ENCODE peak calls at places on chromosomes 6 and 20, in four cellular contexts. T, F, S and P are unnamed samples.

GRCh38 chr6:54244430-54244829 is 63.8 kb upstream of the TINAG start:
- DNase-seq in F (no peak), S (no peak), T (peak), P (peak)

GRCh38 chr6:169869301-169869700 is 117.9 kb downstream of the ERMARD start:
- DNase-seq in S (no peak), T (no peak), F (no peak), P (no peak)

GRCh38 chr20:15077733-15078132 is 740.3 kb upstream of the FLRT3 start:
- DNase-seq in S (no peak), T (peak), F (no peak), P (no peak)

GRCh38 chr6:17389274-17389847 is 4.0 kb upstream of the CAP2 start:
- DNase-seq in S (no peak), T (no peak), F (no peak), P (no peak)

GRCh38 chr20:58818585-58819285 is 32.0 kb downstream of the GNAS-AS1 start:
- DNase-seq in F (no peak), S (peak), T (no peak), P (peak)

GRCh38 chr6:96626749-96627353 is 63.9 kb downstream of the FHL5 start:
- DNase-seq in F (no peak), T (peak), S (peak), P (peak)

GRCh38 chr20:23258747-23259121 is 91.9 kb upstream of the NXT1 start:
- DNase-seq in S (no peak), T (no peak), F (no peak), P (no peak)

GRCh38 chr6:36920546-36920945 is 34.0 kb upstream of the PI16 start:
- DNase-seq in S (no peak), F (no peak), T (no peak), P (peak)

GRCh38 chr6:27651371-27651732 is 178.4 kb upstream of the ZNF184 start:
- DNase-seq in S (no peak), F (no peak), T (peak), P (no peak)

GRCh38 chr6:34243901-34244884 is 4.6 kb downstream of the SMIM29 start:
- DNase-seq in S (peak), F (peak), T (peak), P (peak)

GRCh38 chr6:44842616-44843015 is 455.1 kb downstream of the CDC5L start:
- DNase-seq in F (no peak), T (no peak), S (no peak), P (no peak)

GRCh38 chr6:114796576-114796975 is 453.8 kb upstream of the HS3ST5 start:
- DNase-seq in T (no peak), S (no peak), F (no peak), P (no peak)

GRCh38 chr20:44979090-44979621 is 12.8 kb downstream of the STK4 start:
- DNase-seq in F (no peak), S (no peak), T (no peak), P (peak)

GRCh38 chr6:70312165-70312564 is 9.3 kb upstream of the COL9A1 start:
- DNase-seq in S (peak), T (peak), F (no peak), P (peak)

GRCh38 chr20:1427457-1428054 is 34.7 kb upstream of the FKBP1A start:
- DNase-seq in T (peak), S (no peak), F (no peak), P (peak)

GRCh38 chr20:24646331-24646730 is 176.9 kb downstream of the SYNDIG1 start:
- DNase-seq in S (no peak), T (no peak), F (no peak), P (no peak)

GRCh38 chr20:49620364-49621240 is 52.7 kb upstream of the PTGIS start:
- DNase-seq in F (no peak), T (no peak), S (no peak), P (no peak)

GRCh38 chr6:52890018-52890417 is 19.5 kb downstream of the GSTA3 start:
- DNase-seq in T (no peak), S (no peak), F (no peak), P (no peak)

GRCh38 chr6:117592983-117593759 is 9.1 kb downstream of the GOPC start:
- DNase-seq in F (no peak), S (no peak), T (no peak), P (peak)

GRCh38 chr6:20709451-20709850 is 175.2 kb downstream of the CDKAL1 start:
- DNase-seq in S (no peak), T (no peak), F (no peak), P (no peak)

GRCh38 chr6:81894286-81894685 is 141.8 kb upstream of the TENT5A start:
- DNase-seq in S (no peak), F (no peak), T (no peak), P (peak)

GRCh38 chr6:1575213-1576041 is 34.3 kb upstream of the FOXC1 start:
- DNase-seq in F (no peak), T (no peak), S (peak), P (peak)

GRCh38 chr20:5969348-5969935 is 19.0 kb downstream of the MCM8 start:
- DNase-seq in S (no peak), T (peak), F (no peak), P (no peak)

GRCh38 chr6:96755096-96755495 is 82.2 kb downstream of the GPR63 start:
- DNase-seq in S (no peak), T (no peak), F (no peak), P (no peak)

GRCh38 chr6:14559754-14560527 is 442.4 kb downstream of the CD83 start:
- DNase-seq in S (no peak), F (no peak), T (no peak), P (no peak)

GRCh38 chr6:142669701-142670351 is 275.1 kb downstream of the HIVEP2 start:
- DNase-seq in T (no peak), F (no peak), S (no peak), P (no peak)

GRCh38 chr6:6039946-6040509 is 33.3 kb upstream of the NRN1 start:
- DNase-seq in T (no peak), S (no peak), F (no peak), P (no peak)
- TF ChIP-seq CTCF in T (no peak), S (no peak), F (no peak), P (no peak)

DNA sequence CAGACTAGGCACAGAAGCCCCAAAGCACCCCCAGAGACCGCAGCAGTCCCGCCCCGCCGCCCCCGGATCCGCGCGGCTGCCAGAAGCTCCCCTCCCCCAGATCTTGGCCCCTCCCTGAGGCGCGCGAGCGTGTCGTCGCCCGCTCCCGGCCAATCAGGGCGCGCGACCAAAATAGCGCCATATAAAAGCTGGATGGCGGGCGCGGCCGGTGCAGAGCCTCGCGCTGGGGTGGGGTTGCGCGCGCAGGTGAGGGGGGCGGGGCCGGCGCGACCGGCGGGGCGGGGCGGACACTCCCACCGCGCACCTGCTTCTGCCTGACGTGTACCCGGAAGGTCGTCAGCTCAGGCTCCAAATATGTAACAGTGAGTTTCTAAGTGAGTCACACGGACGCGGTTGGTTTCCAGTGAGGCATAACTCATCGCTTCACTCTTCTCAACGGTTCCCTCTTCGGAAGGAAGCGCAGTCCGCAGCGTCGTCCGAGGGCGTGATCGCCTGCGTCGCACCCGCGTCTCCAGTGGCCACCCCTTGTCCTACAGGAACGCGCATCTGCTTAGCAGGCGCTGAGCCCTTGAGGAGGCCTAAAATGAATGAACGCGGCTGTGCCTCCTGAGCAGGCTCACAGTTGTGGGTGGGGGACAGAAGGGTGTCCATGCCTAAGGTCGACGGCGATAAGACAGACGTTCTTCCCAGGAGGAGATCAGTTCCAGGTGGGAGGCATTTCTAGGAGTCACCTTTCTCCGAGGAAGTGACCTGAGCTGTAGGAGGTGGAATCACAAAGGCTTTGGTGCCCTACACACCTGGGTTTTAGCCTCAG is 50.6 kb upstream of the EZR start:
- DNase-seq in S (peak), F (peak), T (peak), P (peak)
- H3K4me3 ChIP-seq in S (peak), F (peak), T (peak), P (peak)

DNA sequence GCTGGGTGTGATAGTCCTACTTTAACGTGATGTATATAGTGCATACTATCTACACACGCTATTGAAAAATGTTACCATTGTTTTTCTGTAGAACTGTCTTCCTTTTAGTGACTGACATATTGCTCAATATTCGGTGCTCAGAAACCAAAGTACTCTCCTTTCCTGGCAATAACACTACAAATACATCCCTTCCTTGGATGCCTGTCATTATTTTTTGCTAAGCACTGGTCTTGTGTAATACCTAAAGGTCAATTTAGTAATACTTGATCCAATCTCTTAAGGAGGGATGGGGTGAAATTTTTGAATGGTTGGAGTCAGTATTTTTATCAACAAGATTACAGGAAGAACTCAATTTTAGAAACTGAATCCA is 23.9 kb downstream of the CNR1 start:
- DNase-seq in F (no peak), T (no peak), S (no peak), P (no peak)
- TF ChIP-seq CTCF in F (no peak), T (no peak), S (no peak), P (no peak)

GRCh38 chr6:11888725-11889124 is 110.1 kb upstream of the ADTRP start:
- DNase-seq in F (no peak), S (no peak), T (no peak), P (no peak)
- H3K4me3 ChIP-seq in F (no peak), S (no peak), T (no peak), P (no peak)

GRCh38 chr6:93420163-93420806 is 926 bp upstream of the EPHA7 start:
- DNase-seq in T (peak), S (no peak), F (no peak), P (no peak)

GRCh38 chr6:93423542-93423941 is 4.2 kb upstream of the EPHA7 start:
- DNase-seq in S (peak), F (no peak), T (peak), P (peak)

GRCh38 chr6:93419304-93420162 is at the start of gene EPHA7:
- DNase-seq in F (peak), T (peak), S (peak), P (peak)

GRCh38 chr6:93418448-93419303 is 683 bp downstream of the EPHA7 start:
- DNase-seq in T (peak), S (no peak), F (no peak), P (peak)

DNA sequence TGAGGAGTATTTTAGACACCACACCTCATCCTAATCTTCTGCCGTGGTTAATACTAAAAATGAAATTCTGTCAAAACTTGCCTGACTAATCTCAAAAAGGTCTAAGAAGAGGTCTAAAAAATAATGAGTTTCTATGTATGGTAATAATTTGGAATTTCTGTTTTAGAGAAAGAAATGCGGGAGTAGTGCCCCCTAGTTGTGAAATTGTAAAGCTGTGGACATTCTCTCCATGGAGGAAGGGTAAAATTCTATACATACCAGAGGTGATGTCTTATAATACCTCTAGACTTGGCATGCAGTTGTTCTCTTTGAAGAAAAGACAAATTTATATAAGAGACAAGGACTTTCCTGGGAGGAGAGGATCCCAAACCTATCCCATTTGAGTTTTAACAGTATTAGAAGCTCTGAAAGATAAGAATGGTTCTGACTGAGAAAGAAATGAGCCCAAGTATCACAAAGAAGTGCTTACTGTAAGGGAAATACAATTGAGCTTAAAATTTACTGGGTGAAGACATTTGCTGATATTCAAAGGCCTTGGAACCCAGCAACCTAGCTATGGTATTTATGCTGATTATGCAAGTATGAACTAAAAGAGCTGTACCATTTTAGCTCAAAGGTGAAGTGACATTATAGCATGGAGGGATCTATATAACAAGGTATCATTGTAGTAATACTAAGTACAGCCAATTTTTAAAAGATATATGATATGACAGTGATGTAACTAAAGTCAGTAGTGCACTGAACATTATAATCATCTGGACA is 5.1 kb upstream of the EPHA7 start:
- DNase-seq in S (no peak), T (peak), F (no peak), P (peak)
- TF ChIP-seq CTCF in S (peak), T (peak), F (no peak), P (peak)

GRCh38 chr6:73577605-73578160 is 56.9 kb upstream of the EEF1A1 start:
- DNase-seq in S (no peak), T (peak), F (no peak), P (no peak)

GRCh38 chr6:73579851-73580246 is 59.0 kb upstream of the EEF1A1 start:
- DNase-seq in F (no peak), S (peak), T (peak), P (peak)

GRCh38 chr6:73579389-73579788 is 58.6 kb upstream of the EEF1A1 start:
- DNase-seq in T (peak), S (no peak), F (no peak), P (no peak)

GRCh38 chr6:73580247-73581149 is 59.7 kb upstream of the EEF1A1 start:
- DNase-seq in S (peak), T (peak), F (peak), P (peak)

DNA sequence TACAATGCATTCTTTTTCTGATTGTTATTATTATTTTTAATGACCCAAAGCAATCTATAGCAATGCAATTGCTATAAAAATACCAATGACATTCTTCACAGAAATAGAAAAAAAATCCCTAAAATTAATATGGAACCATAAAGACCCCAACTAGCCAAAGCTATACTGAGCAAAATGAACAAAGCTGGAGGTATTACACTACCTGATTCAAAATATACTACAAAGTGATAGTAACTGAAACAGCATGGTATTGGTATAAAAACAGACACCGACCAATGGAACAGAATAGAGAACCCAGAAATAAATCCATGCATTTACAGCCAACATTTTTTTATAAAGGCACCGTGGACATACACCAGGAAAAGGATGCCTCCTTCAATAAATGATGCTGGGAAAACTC is 60.5 kb upstream of the EEF1A1 start:
- DNase-seq in F (no peak), T (no peak), S (no peak), P (no peak)
- H3K4me3 ChIP-seq in F (peak), T (no peak), S (peak), P (no peak)

GRCh38 chr6:131379951-131380350 is 193.1 kb upstream of the ARG1 start:
- DNase-seq in F (no peak), S (peak), T (no peak), P (peak)

GRCh38 chr6:131383421-131384411 is 189.3 kb upstream of the ARG1 start:
- DNase-seq in F (no peak), T (no peak), S (no peak), P (no peak)

GRCh38 chr6:131381694-131382093 is 191.3 kb upstream of the ARG1 start:
- DNase-seq in F (no peak), S (no peak), T (no peak), P (peak)

GRCh38 chr6:131381052-131381451 is 192.0 kb upstream of the ARG1 start:
- DNase-seq in T (no peak), F (no peak), S (no peak), P (no peak)

DNA sequence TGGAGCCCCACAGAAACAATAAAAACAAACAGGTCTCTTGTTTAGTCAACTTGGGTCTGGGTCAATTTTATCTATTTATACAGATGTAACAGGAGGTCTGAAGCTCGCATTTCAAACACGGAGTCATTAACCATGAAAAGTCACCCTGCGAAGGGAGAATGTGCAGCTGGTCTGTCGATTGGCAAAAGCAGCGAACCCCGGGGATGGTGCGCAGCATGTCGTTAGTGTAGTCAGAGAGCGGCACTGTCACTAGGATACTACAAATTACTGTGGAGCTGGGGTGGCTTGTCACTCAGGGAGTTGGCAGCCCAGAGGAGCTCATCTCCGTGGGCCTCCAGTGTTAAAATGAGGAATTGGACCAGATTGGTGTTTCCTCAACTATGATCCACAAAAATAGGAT is 190.4 kb upstream of the ARG1 start:
- DNase-seq in S (no peak), T (no peak), F (no peak), P (no peak)
- TF ChIP-seq CTCF in S (no peak), T (no peak), F (no peak), P (no peak)

GRCh38 chr20:41318271-41318649 is 729 bp upstream of the ZHX3 start:
- DNase-seq in S (no peak), T (no peak), F (no peak), P (no peak)
- H3K4me3 ChIP-seq in S (peak), T (peak), F (peak), P (peak)

GRCh38 chr6:76347539-76347938 is 275.1 kb upstream of the IMPG1 start:
- DNase-seq in T (no peak), F (no peak), S (no peak), P (no peak)

GRCh38 chr6:76351275-76351674 is 278.8 kb upstream of the IMPG1 start:
- DNase-seq in T (peak), S (no peak), F (no peak), P (no peak)
- TF ChIP-seq CTCF in T (peak), S (no peak), F (no peak), P (no peak)

GRCh38 chr6:144883915-144884314 is 598.8 kb downstream of the UTRN start:
- DNase-seq in F (no peak), S (no peak), T (no peak), P (no peak)

GRCh38 chr6:144885817-144886216 is 600.7 kb downstream of the UTRN start:
- DNase-seq in T (no peak), S (no peak), F (no peak), P (no peak)

GRCh38 chr6:144888621-144889020 is 603.5 kb downstream of the UTRN start:
- DNase-seq in S (no peak), T (no peak), F (no peak), P (no peak)

GRCh38 chr6:144882425-144882824 is 597.3 kb downstream of the UTRN start:
- DNase-seq in F (no peak), S (no peak), T (no peak), P (no peak)

DNA sequence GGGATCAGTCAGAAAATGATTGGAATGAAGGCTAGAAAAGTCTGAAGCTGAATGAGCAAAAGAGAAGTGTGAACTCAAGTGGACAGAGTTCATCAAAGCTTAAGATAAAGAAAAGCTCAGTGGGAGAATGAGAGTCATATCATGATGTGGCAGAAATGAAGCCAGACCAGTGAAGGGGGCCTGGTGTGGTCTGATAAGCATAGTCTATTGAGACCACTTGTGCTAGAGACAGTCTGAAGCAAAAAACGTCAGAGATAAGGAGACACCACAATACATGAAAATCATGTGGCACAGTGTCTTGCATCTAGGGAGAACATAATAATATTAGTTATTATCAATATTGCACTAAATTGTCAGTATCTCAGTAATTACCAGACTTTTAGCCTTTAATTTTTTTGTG is 601.5 kb downstream of the UTRN start:
- DNase-seq in T (no peak), F (no peak), S (no peak), P (no peak)
- H3K4me3 ChIP-seq in T (no peak), F (no peak), S (no peak), P (no peak)